ENCODE peak calls at places on chromosome 2, in nine cellular contexts. J is psoas muscle; F is GM12891; B is NCI-H774; Z is Daoy; H is HuH-7.5; C is retina; R is NCI-H1105 treated with DMSO at 0.1 percent for 48 hours; L is activated CD4-positive, CD25-positive, alpha-beta regulatory T cell. E is an unnamed sample.

GRCh38 chr2:158619496-158619895 is 162.7 kb downstream of the PKP4 start:
- DNase-seq in B (no peak), J (no peak), L (no peak), R (no peak), Z (peak), H (peak), C (no peak), F (no peak), E (no peak)

GRCh38 chr2:73516033-73516432 is 126.2 kb downstream of the NAT8 start:
- DNase-seq in R (no peak), F (no peak), H (no peak), B (no peak), C (no peak), J (no peak), L (no peak), Z (no peak), E (no peak)

GRCh38 chr2:68811364-68811763 is 59.8 kb downstream of the BMP10 start:
- DNase-seq in C (no peak), R (no peak), J (no peak), L (no peak), B (no peak), F (no peak), Z (peak), H (no peak), E (no peak)

GRCh38 chr2:27150639-27151230 is 1.9 kb downstream of the TCF23 start:
- DNase-seq in F (no peak), L (no peak), J (no peak), B (no peak), C (no peak), R (no peak), Z (no peak), H (no peak), E (no peak)

GRCh38 chr2:158407031-158407430 is 49.5 kb downstream of the CCDC148 start:
- DNase-seq in R (no peak), F (no peak), L (no peak), B (no peak), C (no peak), Z (no peak), J (no peak), H (no peak), E (no peak)

GRCh38 chr2:132790232-132790755 is 120.3 kb upstream of the LYPD1 start:
- DNase-seq in R (no peak), J (no peak), F (no peak), H (no peak), C (no peak), B (no peak), L (no peak), Z (no peak), E (no peak)

GRCh38 chr2:285506-285905 is 2.4 kb downstream of the ALKAL2 start:
- DNase-seq in R (no peak), L (no peak), Z (peak), F (no peak), B (no peak), H (no peak), C (peak), J (no peak), E (peak)

GRCh38 chr2:121709776-121710469 is 26.8 kb downstream of the NIFK start:
- DNase-seq in H (no peak), L (no peak), R (no peak), Z (no peak), F (no peak), J (no peak), B (no peak), C (no peak), E (no peak)

GRCh38 chr2:235852528-235852920 is 315.7 kb downstream of the GBX2 start:
- DNase-seq in C (peak), L (no peak), J (no peak), H (no peak), Z (no peak), F (no peak), B (no peak), R (no peak), E (no peak)

GRCh38 chr2:108855194-108855593 is 68.6 kb downstream of the CCDC138 start:
- DNase-seq in L (no peak), C (no peak), F (no peak), B (no peak), R (peak), J (no peak), Z (no peak), H (no peak), E (no peak)

GRCh38 chr2:46490521-46491141 is 11.3 kb downstream of the TMEM247 start:
- DNase-seq in R (no peak), B (no peak), J (peak), L (no peak), F (peak), H (no peak), C (peak), Z (peak), E (no peak)

GRCh38 chr2:233387667-233388528 is 33.6 kb downstream of the DGKD start:
- DNase-seq in B (no peak), L (no peak), C (no peak), J (peak), H (no peak), Z (peak), R (peak), F (no peak), E (peak)